ENCODE peak calls at places on chromosomes 6 and 20, in seven cellular contexts. A is PC-3; B is transverse colon; F is effector memory CD4-positive, alpha-beta T cell; S is A549; C is heart left ventricle; P is upper lobe of left lung. Q is an unnamed sample.

GRCh38 chr6:118524686-118525085 is 23.4 kb upstream of the PLN start:
- DNase-seq in P (no peak), F (no peak), B (no peak), A (no peak), S (no peak), C (no peak), Q (no peak)

GRCh38 chr6:126312013-126312665 is 27.8 kb upstream of the CENPW start:
- DNase-seq in A (peak; percentile 49), P (no peak), S (peak; percentile 7), C (no peak), F (no peak), B (no peak), Q (no peak)

GRCh38 chr20:35731862-35732643 is 10.0 kb downstream of the RBM39 start:
- DNase-seq in C (no peak), F (no peak), B (no peak), A (no peak), S (no peak), P (no peak), Q (no peak)

GRCh38 chr6:30555428-30556005 is 772 bp downstream of the GNL1 start:
- DNase-seq in P (peak; percentile 40), C (peak; percentile 70), S (no peak), A (no peak), F (no peak), B (peak; percentile 55), Q (peak; percentile 89)

GRCh38 chr6:121971886-121972285 is 427.6 kb upstream of the HSF2 start:
- DNase-seq in C (no peak), S (no peak), A (no peak), B (no peak), F (no peak), P (no peak), Q (no peak)

GRCh38 chr6:11368760-11369159 is 136.3 kb upstream of the NEDD9 start:
- DNase-seq in B (no peak), A (peak; percentile 73), F (no peak), C (no peak), P (no peak), S (no peak), Q (no peak)

GRCh38 chr20:42484335-42484734 is 705.4 kb downstream of the PTPRT start:
- DNase-seq in S (no peak), B (no peak), A (no peak), C (peak; percentile 31), F (no peak), P (no peak), Q (no peak)

GRCh38 chr6:160882741-160883340 is 108.7 kb upstream of the MAP3K4 start:
- DNase-seq in B (no peak), S (no peak), P (no peak), C (no peak), A (no peak), F (no peak), Q (no peak)

GRCh38 chr6:129709451-129709908 is 497 bp downstream of the ARHGAP18 start:
- DNase-seq in A (peak; percentile 14), B (no peak), S (no peak), P (no peak), C (no peak), F (no peak), Q (no peak)

GRCh38 chr6:20906938-20907337 is 372.7 kb downstream of the CDKAL1 start:
- DNase-seq in B (no peak), A (peak; percentile 83), S (no peak), C (no peak), P (no peak), F (no peak), Q (no peak)

GRCh38 chr20:35601021-35601973 is 14.3 kb upstream of the SPAG4 start:
- DNase-seq in S (peak; percentile 76), C (peak; percentile 78), B (peak; percentile 86), F (peak; percentile 59), P (peak; percentile 76), A (no peak), Q (peak; percentile 87)

GRCh38 chr20:18224968-18225568 is 63.3 kb upstream of the ZNF133 start:
- DNase-seq in S (peak; percentile 53), B (no peak), P (no peak), F (no peak), A (peak; percentile 82), C (peak; percentile 52), Q (no peak)

GRCh38 chr6:158142789-158143188 is 25.3 kb downstream of the SERAC1 start:
- DNase-seq in S (no peak), C (no peak), B (no peak), P (no peak), A (peak; percentile 96), F (no peak), Q (no peak)

GRCh38 chr6:114342086-114342825 is 567 bp downstream of the HS3ST5 start:
- DNase-seq in A (peak; percentile 35), B (peak; percentile 10), F (no peak), C (no peak), P (no peak), S (no peak), Q (no peak)

GRCh38 chr6:149423946-149424440 is 23.9 kb downstream of the SUMO4 start:
- DNase-seq in A (no peak), F (no peak), P (no peak), B (no peak), C (no peak), S (no peak), Q (no peak)

GRCh38 chr20:50569864-50570836 is 60.0 kb downstream of the PTPN1 start:
- DNase-seq in F (no peak), B (no peak), A (peak; percentile 40), S (no peak), P (peak; percentile 60), C (no peak), Q (no peak)

GRCh38 chr20:23241416-23241815 is 109.2 kb upstream of the NXT1 start:
- DNase-seq in C (no peak), P (no peak), F (no peak), A (no peak), B (no peak), S (no peak), Q (no peak)

GRCh38 chr20:53001502-53002301 is 29.5 kb downstream of the TSHZ2 start:
- DNase-seq in P (no peak), C (no peak), A (no peak), F (no peak), B (no peak), S (no peak), Q (no peak)

GRCh38 chr6:20403080-20403765 is 1.5 kb downstream of the E2F3 start:
- DNase-seq in C (peak; percentile 95), S (peak; percentile 49), F (peak; percentile 83), P (peak; percentile 95), A (peak; percentile 93), B (peak; percentile 92), Q (peak; percentile 98)

GRCh38 chr6:68559716-68560115 is 75.4 kb upstream of the ADGRB3 start:
- DNase-seq in S (no peak), F (no peak), P (no peak), B (no peak), C (no peak), A (peak; percentile 64), Q (no peak)

GRCh38 chr20:58628491-58629212 is 22.4 kb upstream of the STX16 start:
- DNase-seq in S (no peak), F (no peak), P (no peak), B (no peak), C (no peak), A (no peak), Q (no peak)
- H3K27ac ChIP-seq in S (peak overlapping the region; percentile 83), F (no peak overlapping the region), P (no peak overlapping the region), B (no peak overlapping the region), C (no peak overlapping the region), A (no peak overlapping the region), Q (no peak overlapping the region)

GRCh38 chr6:36597775-36598174 is 3.6 kb downstream of the SRSF3 start:
- DNase-seq in C (no peak), A (no peak), P (peak; percentile 3), F (no peak), B (peak; percentile 6), S (no peak), Q (no peak)
- H3K4me1 ChIP-seq in C (peaks cover 61% of the 10 kb centered on the region), A (peaks cover 43% of the 10 kb centered on the region), P (peaks cover 65% of the 10 kb centered on the region), F (peaks cover 57% of the 10 kb centered on the region), B (peaks cover 55% of the 10 kb centered on the region), S (peaks cover 63% of the 10 kb centered on the region), Q (peaks cover 13% of the 10 kb centered on the region)

GRCh38 chr6:33427585-33428218 is 7.8 kb downstream of the SYNGAP1 start:
- DNase-seq in S (peak; percentile 51), B (peak; percentile 71), C (peak; percentile 55), P (peak; percentile 69), A (peak; percentile 18), F (peak; percentile 57), Q (peak; percentile 72)

GRCh38 chr6:33430334-33430733 is 10.5 kb downstream of the SYNGAP1 start:
- DNase-seq in S (no peak), A (no peak), F (no peak), C (no peak), B (no peak), P (no peak), Q (no peak)

GRCh38 chr6:33428219-33428890 is 8.5 kb downstream of the SYNGAP1 start:
- DNase-seq in P (peak; percentile 28), F (no peak), C (no peak), A (peak; percentile 61), S (peak; percentile 83), B (peak; percentile 37), Q (peak; percentile 82)

GRCh38 chr6:33429745-33430042 is 9.8 kb downstream of the SYNGAP1 start:
- DNase-seq in P (no peak), C (no peak), S (no peak), B (no peak), A (no peak), F (no peak), Q (no peak)

DNA sequence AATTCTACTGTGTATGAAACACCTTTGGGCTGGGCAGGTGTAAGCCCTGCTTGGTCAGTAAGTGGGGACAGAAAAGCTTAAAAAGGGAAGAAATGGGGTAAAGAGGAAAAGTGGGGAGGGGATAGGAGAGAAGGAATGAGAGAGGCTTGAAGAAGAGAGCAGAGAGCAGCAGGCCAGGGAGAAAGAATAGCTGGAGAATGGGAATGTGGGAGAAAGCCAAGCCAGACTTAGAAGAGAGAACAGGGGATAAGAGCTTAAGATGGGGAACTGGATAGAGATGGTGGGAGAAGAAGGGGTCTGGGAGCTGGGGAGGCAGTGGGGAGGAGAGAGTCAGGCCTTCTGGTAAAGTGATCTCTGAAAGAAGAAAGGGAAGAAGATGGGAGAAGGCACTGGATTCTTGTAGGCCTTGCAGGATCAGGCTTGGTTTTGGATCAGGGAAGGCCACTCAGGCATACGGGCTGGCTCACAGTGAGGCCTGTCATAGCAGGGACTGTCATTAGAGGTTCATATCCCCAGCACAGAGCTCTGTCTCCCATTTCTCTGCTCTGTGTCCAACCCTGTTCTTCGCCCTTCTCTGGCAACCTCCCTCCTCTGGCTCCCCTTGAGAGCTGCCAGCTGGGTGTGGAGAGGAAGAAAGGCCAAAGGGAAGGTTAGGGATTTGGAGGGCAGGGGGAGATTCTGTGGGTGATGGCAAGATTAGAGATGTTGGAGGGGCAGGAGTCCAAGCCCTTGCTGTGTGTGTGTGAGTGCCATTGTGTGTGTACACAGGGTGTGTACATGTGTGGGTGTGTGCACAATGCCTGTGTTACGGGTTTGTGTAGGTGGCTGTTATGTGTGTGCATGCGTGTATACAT is 9.3 kb downstream of the SYNGAP1 start:
- DNase-seq in A (no peak), C (no peak), F (no peak), S (no peak), P (no peak), B (no peak), Q (peak; percentile 58)
- H3K4me3 ChIP-seq in A (no peak overlapping the region), C (no peak overlapping the region), F (peak overlapping the region; percentile 46), S (no peak overlapping the region), P (peak overlapping the region; percentile 69), B (no peak overlapping the region), Q (no peak overlapping the region)

DNA sequence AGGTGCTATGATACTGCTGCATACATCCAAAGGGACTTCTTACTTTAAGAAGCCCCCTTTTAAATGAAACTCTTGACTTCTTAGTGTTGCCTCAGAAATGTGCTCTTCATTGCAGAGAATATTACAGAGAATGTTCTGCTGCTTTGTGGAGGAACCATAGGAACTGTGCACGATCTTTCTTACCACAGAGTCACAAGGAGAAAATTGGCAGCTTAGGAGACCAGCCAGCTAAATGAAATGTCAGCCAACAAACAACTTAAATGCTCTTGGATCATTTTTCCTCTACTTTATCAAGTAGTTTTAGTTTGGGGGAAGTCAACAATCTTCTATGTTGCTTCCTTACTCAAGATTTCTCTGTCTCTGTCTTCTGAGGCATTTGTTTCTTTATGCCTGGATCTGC is 125.9 kb upstream of the MLIP start:
- DNase-seq in A (no peak), F (no peak), P (no peak), C (no peak), S (no peak), B (no peak), Q (no peak)
- H3K27ac ChIP-seq in A (peak overlapping the region; percentile 94), F (no peak overlapping the region), P (no peak overlapping the region), C (no peak overlapping the region), S (peak overlapping the region; percentile 72), B (no peak overlapping the region), Q (no peak overlapping the region)

Q was measured in aorta.